ENCODE peak calls at places on chromosomes 6 and 20, in seven cellular contexts. P, B, N, F, U, W and G are unnamed samples.

GRCh38 chr20:51768759-51769517 is 748 bp upstream of the ATP9A start:
- DNase-seq in B (no peak), P (no peak), F (no peak), W (no peak), U (no peak), N (no peak), G (peak; percentile 20)

GRCh38 chr6:20850687-20851416 is 316.6 kb downstream of the CDKAL1 start:
- DNase-seq in P (no peak), U (no peak), F (no peak), W (no peak), N (no peak), B (no peak), G (no peak)

GRCh38 chr20:59184880-59185447 is 21.3 kb downstream of the ZNF831 start:
- DNase-seq in N (no peak), B (no peak), W (no peak), F (no peak), U (no peak), P (no peak), G (no peak)

GRCh38 chr20:62405108-62405980 is 1.7 kb downstream of the CABLES2 start:
- DNase-seq in F (no peak), U (peak; percentile 46), W (peak; percentile 64), P (peak; percentile 35), N (peak; percentile 32), B (no peak), G (peak; percentile 65)

GRCh38 chr6:132005177-132005576 is 54.0 kb upstream of the CCN2 start:
- DNase-seq in N (no peak), F (no peak), U (no peak), P (no peak), B (no peak), W (no peak), G (no peak)

GRCh38 chr6:75334266-75335040 is 49.9 kb upstream of the TMEM30A start:
- DNase-seq in B (no peak), N (peak; percentile 88), U (peak; percentile 79), F (no peak), P (peak; percentile 49), W (no peak), G (peak; percentile 15)

GRCh38 chr20:47310729-47311128 is 45.8 kb downstream of the ZMYND8 start:
- DNase-seq in B (no peak), U (no peak), F (no peak), W (no peak), N (no peak), P (no peak), G (no peak)

GRCh38 chr20:21265457-21266190 is 37.5 kb upstream of the XRN2 start:
- DNase-seq in F (no peak), B (no peak), W (no peak), P (no peak), U (no peak), N (no peak), G (no peak)

GRCh38 chr20:59565768-59566461 is 38.4 kb upstream of the PHACTR3 start:
- DNase-seq in F (no peak), W (no peak), P (no peak), N (no peak), B (no peak), U (no peak), G (no peak)

GRCh38 chr20:60191014-60191413 is 232.8 kb downstream of the CDH26 start:
- DNase-seq in U (no peak), B (no peak), F (no peak), N (no peak), W (no peak), P (no peak), G (no peak)

GRCh38 chr20:58102252-58102651 is 126.2 kb downstream of the ANKRD60 start:
- DNase-seq in P (no peak), B (no peak), N (no peak), U (no peak), F (no peak), W (no peak), G (no peak)

GRCh38 chr20:48098866-48099265 is 313.6 kb upstream of the SULF2 start:
- DNase-seq in P (no peak), F (no peak), B (peak; percentile 9), U (no peak), N (peak; percentile 43), W (no peak), G (no peak)

GRCh38 chr20:10369723-10370090 is 64.3 kb downstream of the MKKS start:
- DNase-seq in P (peak; percentile 37), B (no peak), W (no peak), F (no peak), N (peak; percentile 67), U (peak; percentile 37), G (no peak)

GRCh38 chr20:9969626-9970025 is 65.2 kb upstream of the ANKEF1 start:
- DNase-seq in F (no peak), W (no peak), U (no peak), N (peak; percentile 70), P (no peak), B (no peak), G (no peak)

GRCh38 chr6:105911106-105911629 is 175.0 kb upstream of the PRDM1 start:
- DNase-seq in P (no peak), F (no peak), W (no peak), N (no peak), U (peak; percentile 25), B (no peak), G (no peak)

GRCh38 chr6:88982720-88983119 is 19.3 kb upstream of the RNGTT start:
- DNase-seq in N (peak; percentile 79), P (peak; percentile 48), U (peak; percentile 93), F (peak; percentile 61), W (peak; percentile 49), B (peak; percentile 26), G (peak; percentile 36)

GRCh38 chr20:62598761-62599194 is 43.5 kb upstream of the SLCO4A1 start:
- DNase-seq in N (no peak), B (no peak), W (peak; percentile 96), P (no peak), U (no peak), F (no peak), G (peak; percentile 16)

GRCh38 chr6:150074651-150075416 is 5.9 kb upstream of the ULBP3 start:
- DNase-seq in P (no peak), N (no peak), W (no peak), F (no peak), U (peak; percentile 58), B (no peak), G (no peak)

GRCh38 chr6:44569931-44570385 is 182.5 kb downstream of the CDC5L start:
- DNase-seq in F (no peak), P (no peak), B (no peak), U (peak; percentile 67), N (no peak), W (no peak), G (peak; percentile 46)

GRCh38 chr6:11211235-11211634 is 21.2 kb downstream of the NEDD9 start:
- DNase-seq in F (no peak), U (peak; percentile 25), B (no peak), P (no peak), N (no peak), W (no peak), G (no peak)

GRCh38 chr6:11213305-11214106 is 19.0 kb downstream of the NEDD9 start:
- DNase-seq in U (peak; percentile 63), N (no peak), B (no peak), F (no peak), W (no peak), P (no peak), G (no peak)

GRCh38 chr6:11210386-11211138 is 21.9 kb downstream of the NEDD9 start:
- DNase-seq in P (no peak), F (no peak), U (no peak), N (no peak), B (no peak), W (no peak), G (no peak)

GRCh38 chr6:11214438-11214837 is 18.0 kb downstream of the NEDD9 start:
- DNase-seq in U (no peak), P (no peak), W (no peak), N (no peak), B (no peak), F (no peak), G (no peak)

GRCh38 chr6:11212625-11213024 is 19.8 kb downstream of the NEDD9 start:
- DNase-seq in U (peak; percentile 91), P (peak; percentile 74), B (no peak), F (no peak), N (peak; percentile 74), W (no peak), G (no peak)
- H3K4me3 ChIP-seq in U (no peak overlapping the region), P (no peak overlapping the region), B (no peak overlapping the region), F (no peak overlapping the region), N (no peak overlapping the region), W (no peak overlapping the region), G (no peak overlapping the region)

DNA sequence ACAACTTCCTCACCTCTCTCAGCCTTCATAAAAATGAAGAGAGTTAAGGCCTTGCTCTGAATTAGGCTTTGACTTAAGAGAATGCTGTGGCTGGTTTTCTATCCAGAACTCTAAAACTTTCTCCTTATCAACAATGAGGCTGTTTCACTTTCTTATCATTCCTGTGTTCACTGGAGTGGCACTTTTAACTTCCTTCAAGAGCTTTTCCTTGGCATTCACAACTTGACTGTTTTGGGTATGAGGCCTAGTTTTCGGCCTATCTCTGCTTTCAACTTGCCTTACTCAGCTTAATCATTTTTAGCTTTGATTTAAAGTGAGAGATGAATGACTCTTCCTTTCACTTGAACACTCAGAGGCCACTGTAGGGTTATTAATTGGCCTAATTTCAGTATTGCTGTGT is 4.3 kb upstream of the LOC128125822 start:
- DNase-seq in F (no peak), N (no peak), W (no peak), B (no peak), U (no peak), P (no peak), G (no peak)
- H3K4me3 ChIP-seq in F (no peak overlapping the region), N (no peak overlapping the region), W (no peak overlapping the region), B (no peak overlapping the region), U (no peak overlapping the region), P (no peak overlapping the region), G (no peak overlapping the region)

DNA sequence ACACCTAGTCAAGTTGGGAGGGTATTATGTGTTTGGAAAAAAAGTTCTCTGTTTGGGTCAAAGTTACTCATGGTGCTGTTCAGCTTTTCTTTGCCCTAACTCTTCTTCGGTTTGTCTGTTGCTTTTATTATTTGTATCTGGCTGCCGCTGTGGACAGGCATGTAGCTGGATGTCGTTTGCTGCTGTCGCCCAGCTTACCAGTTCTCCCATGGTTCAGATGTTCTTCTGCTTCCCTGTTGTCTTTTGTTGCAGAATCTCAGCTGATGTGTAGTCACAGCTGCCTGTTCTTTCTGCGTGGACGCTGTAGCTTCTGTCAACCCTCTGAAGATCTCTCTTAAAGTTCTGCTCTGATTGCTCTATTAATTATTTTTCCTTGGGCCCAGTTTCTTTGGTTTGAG is 8.0 kb downstream of the IGF2R start:
- DNase-seq in B (no peak), N (no peak), P (no peak), U (no peak), W (no peak), F (no peak), G (no peak)
- H3K4me3 ChIP-seq in B (no peak overlapping the region), N (no peak overlapping the region), P (no peak overlapping the region), U (peak overlapping the region; percentile 22), W (no peak overlapping the region), F (no peak overlapping the region), G (no peak overlapping the region)

GRCh38 chr6:154995241-154996162 is at the start of gene TIAM2:
- DNase-seq in F (no peak), P (no peak), W (no peak), U (no peak), N (no peak), B (no peak), G (no peak)

GRCh38 chr6:154993710-154994109 is 1.4 kb upstream of the TIAM2 start:
- DNase-seq in P (no peak), B (no peak), N (no peak), U (no peak), F (no peak), W (no peak), G (no peak)

GRCh38 chr6:154996841-154997311 is 1.8 kb downstream of the TIAM2 start:
- DNase-seq in W (no peak), U (no peak), P (no peak), B (no peak), N (peak; percentile 56), F (no peak), G (no peak)

GRCh38 chr6:154993026-154993425 is 2.1 kb upstream of the TIAM2 start:
- DNase-seq in U (no peak), W (no peak), F (no peak), P (no peak), B (no peak), N (no peak), G (no peak)

GRCh38 chr6:154994881-154995240 is 254 bp upstream of the TIAM2 start:
- DNase-seq in F (no peak), W (no peak), B (no peak), U (no peak), N (no peak), P (no peak), G (no peak)
- H3K4me3 ChIP-seq in F (no peak overlapping the region), W (no peak overlapping the region), B (peak overlapping the region; percentile 78), U (peak overlapping the region; percentile 75), N (no peak overlapping the region), P (peak overlapping the region; percentile 75), G (peak overlapping the region; percentile 56)